ENCODE peak calls at places on chromosomes 2 and 18, in nine cellular contexts. One of them, this sample, is unnamed.

GRCh38 chr2:133333189-133333588 is 235.1 kb downstream of the NCKAP5 start:
- DNase-seq in upper lobe of right lung: no peak
- DNase-seq in GM23248: peak
- DNase-seq in NCI-H446 treated with DMSO at 0.1 percent for 48 hours: no peak
- DNase-seq in left cardiac atrium: no peak
- DNase-seq in Ammon's horn: no peak
- DNase-seq in HTR-8/SVneo: no peak
- DNase-seq in stimulated activated CD4-positive, alpha-beta T cell treated with anti-CD3 and anti-CD28 coated beads, Interleukin-1b, Interleukin-23, amount 100 ng/mL, for 48 hours: no peak
- DNase-seq in T-helper 1 cell: no peak
- DNase-seq in this sample: peak

GRCh38 chr2:156099382-156099781 is 233.1 kb downstream of the NR4A2 start:
- DNase-seq in T-helper 1 cell: no peak
- DNase-seq in Ammon's horn: no peak
- DNase-seq in upper lobe of right lung: no peak
- DNase-seq in left cardiac atrium: no peak
- DNase-seq in NCI-H446 treated with DMSO at 0.1 percent for 48 hours: no peak
- DNase-seq in stimulated activated CD4-positive, alpha-beta T cell treated with anti-CD3 and anti-CD28 coated beads, Interleukin-1b, Interleukin-23, amount 100 ng/mL, for 48 hours: no peak
- DNase-seq in GM23248: no peak
- DNase-seq in HTR-8/SVneo: no peak
- DNase-seq in this sample: no peak

GRCh38 chr2:31031132-31031706 is 107.0 kb downstream of the GALNT14 start:
- DNase-seq in upper lobe of right lung: no peak
- DNase-seq in HTR-8/SVneo: no peak
- DNase-seq in Ammon's horn: no peak
- DNase-seq in GM23248: no peak
- DNase-seq in stimulated activated CD4-positive, alpha-beta T cell treated with anti-CD3 and anti-CD28 coated beads, Interleukin-1b, Interleukin-23, amount 100 ng/mL, for 48 hours: no peak
- DNase-seq in NCI-H446 treated with DMSO at 0.1 percent for 48 hours: no peak
- DNase-seq in T-helper 1 cell: no peak
- DNase-seq in left cardiac atrium: no peak
- DNase-seq in this sample: no peak

GRCh38 chr2:196653843-196654242 is 14.3 kb downstream of the CCDC150 start:
- DNase-seq in Ammon's horn: no peak
- DNase-seq in NCI-H446 treated with DMSO at 0.1 percent for 48 hours: no peak
- DNase-seq in stimulated activated CD4-positive, alpha-beta T cell treated with anti-CD3 and anti-CD28 coated beads, Interleukin-1b, Interleukin-23, amount 100 ng/mL, for 48 hours: no peak
- DNase-seq in GM23248: no peak
- DNase-seq in HTR-8/SVneo: no peak
- DNase-seq in left cardiac atrium: no peak
- DNase-seq in upper lobe of right lung: no peak
- DNase-seq in T-helper 1 cell: no peak
- DNase-seq in this sample: no peak

GRCh38 chr18:35953688-35954087 is 18.8 kb upstream of the RMP24 start:
- DNase-seq in left cardiac atrium: no peak
- DNase-seq in T-helper 1 cell: no peak
- DNase-seq in upper lobe of right lung: no peak
- DNase-seq in stimulated activated CD4-positive, alpha-beta T cell treated with anti-CD3 and anti-CD28 coated beads, Interleukin-1b, Interleukin-23, amount 100 ng/mL, for 48 hours: no peak
- DNase-seq in Ammon's horn: no peak
- DNase-seq in HTR-8/SVneo: no peak
- DNase-seq in GM23248: no peak
- DNase-seq in NCI-H446 treated with DMSO at 0.1 percent for 48 hours: no peak
- DNase-seq in this sample: no peak

GRCh38 chr2:174667461-174667860 is 69.9 kb upstream of the WIPF1 start:
- DNase-seq in GM23248: peak
- DNase-seq in NCI-H446 treated with DMSO at 0.1 percent for 48 hours: no peak
- DNase-seq in left cardiac atrium: no peak
- DNase-seq in upper lobe of right lung: no peak
- DNase-seq in stimulated activated CD4-positive, alpha-beta T cell treated with anti-CD3 and anti-CD28 coated beads, Interleukin-1b, Interleukin-23, amount 100 ng/mL, for 48 hours: no peak
- DNase-seq in Ammon's horn: no peak
- DNase-seq in HTR-8/SVneo: no peak
- DNase-seq in T-helper 1 cell: no peak
- DNase-seq in this sample: no peak

GRCh38 chr2:239826786-239827510 is 198.2 kb downstream of the NDUFA10 start:
- DNase-seq in GM23248: no peak
- DNase-seq in Ammon's horn: no peak
- DNase-seq in HTR-8/SVneo: no peak
- DNase-seq in T-helper 1 cell: no peak
- DNase-seq in stimulated activated CD4-positive, alpha-beta T cell treated with anti-CD3 and anti-CD28 coated beads, Interleukin-1b, Interleukin-23, amount 100 ng/mL, for 48 hours: no peak
- DNase-seq in left cardiac atrium: no peak
- DNase-seq in NCI-H446 treated with DMSO at 0.1 percent for 48 hours: no peak
- DNase-seq in upper lobe of right lung: peak
- DNase-seq in this sample: no peak

GRCh38 chr2:232504438-232504837 is 15.8 kb upstream of the PRSS56 start:
- DNase-seq in left cardiac atrium: no peak
- DNase-seq in T-helper 1 cell: no peak
- DNase-seq in GM23248: no peak
- DNase-seq in NCI-H446 treated with DMSO at 0.1 percent for 48 hours: no peak
- DNase-seq in stimulated activated CD4-positive, alpha-beta T cell treated with anti-CD3 and anti-CD28 coated beads, Interleukin-1b, Interleukin-23, amount 100 ng/mL, for 48 hours: no peak
- DNase-seq in Ammon's horn: no peak
- DNase-seq in upper lobe of right lung: no peak
- DNase-seq in HTR-8/SVneo: no peak
- DNase-seq in this sample: no peak

GRCh38 chr18:27017901-27018500 is 152.5 kb upstream of the AQP4 start:
- DNase-seq in GM23248: peak
- DNase-seq in Ammon's horn: peak
- DNase-seq in NCI-H446 treated with DMSO at 0.1 percent for 48 hours: no peak
- DNase-seq in left cardiac atrium: no peak
- DNase-seq in stimulated activated CD4-positive, alpha-beta T cell treated with anti-CD3 and anti-CD28 coated beads, Interleukin-1b, Interleukin-23, amount 100 ng/mL, for 48 hours: no peak
- DNase-seq in HTR-8/SVneo: no peak
- DNase-seq in T-helper 1 cell: no peak
- DNase-seq in upper lobe of right lung: no peak
- DNase-seq in this sample: peak

GRCh38 chr2:37358466-37358865 is 14.0 kb downstream of the QPCT start:
- DNase-seq in left cardiac atrium: no peak
- DNase-seq in HTR-8/SVneo: no peak
- DNase-seq in NCI-H446 treated with DMSO at 0.1 percent for 48 hours: no peak
- DNase-seq in upper lobe of right lung: no peak
- DNase-seq in Ammon's horn: no peak
- DNase-seq in GM23248: no peak
- DNase-seq in T-helper 1 cell: no peak
- DNase-seq in stimulated activated CD4-positive, alpha-beta T cell treated with anti-CD3 and anti-CD28 coated beads, Interleukin-1b, Interleukin-23, amount 100 ng/mL, for 48 hours: no peak
- DNase-seq in this sample: no peak

GRCh38 chr18:2050016-2050415 is 521.3 kb downstream of the METTL4 start:
- DNase-seq in left cardiac atrium: no peak
- DNase-seq in Ammon's horn: no peak
- DNase-seq in T-helper 1 cell: no peak
- DNase-seq in stimulated activated CD4-positive, alpha-beta T cell treated with anti-CD3 and anti-CD28 coated beads, Interleukin-1b, Interleukin-23, amount 100 ng/mL, for 48 hours: no peak
- DNase-seq in NCI-H446 treated with DMSO at 0.1 percent for 48 hours: no peak
- DNase-seq in GM23248: no peak
- DNase-seq in upper lobe of right lung: no peak
- DNase-seq in HTR-8/SVneo: no peak
- DNase-seq in this sample: peak

GRCh38 chr2:86221066-86221684 is 21.9 kb downstream of the MRPL35 start:
- DNase-seq in left cardiac atrium: peak
- DNase-seq in upper lobe of right lung: no peak
- DNase-seq in NCI-H446 treated with DMSO at 0.1 percent for 48 hours: peak
- DNase-seq in T-helper 1 cell: no peak
- DNase-seq in stimulated activated CD4-positive, alpha-beta T cell treated with anti-CD3 and anti-CD28 coated beads, Interleukin-1b, Interleukin-23, amount 100 ng/mL, for 48 hours: peak
- DNase-seq in GM23248: peak
- DNase-seq in Ammon's horn: peak
- DNase-seq in HTR-8/SVneo: peak
- DNase-seq in this sample: peak

GRCh38 chr2:200757414-200757813 is 54.3 kb upstream of the BZW1 start:
- DNase-seq in GM23248: no peak
- DNase-seq in T-helper 1 cell: no peak
- DNase-seq in left cardiac atrium: no peak
- DNase-seq in HTR-8/SVneo: no peak
- DNase-seq in NCI-H446 treated with DMSO at 0.1 percent for 48 hours: no peak
- DNase-seq in upper lobe of right lung: no peak
- DNase-seq in Ammon's horn: no peak
- DNase-seq in stimulated activated CD4-positive, alpha-beta T cell treated with anti-CD3 and anti-CD28 coated beads, Interleukin-1b, Interleukin-23, amount 100 ng/mL, for 48 hours: no peak
- DNase-seq in this sample: no peak

GRCh38 chr2:240585101-240585500 is 1.4 kb upstream of the CAPN10 start:
- DNase-seq in T-helper 1 cell: no peak
- DNase-seq in left cardiac atrium: peak
- DNase-seq in Ammon's horn: no peak
- DNase-seq in NCI-H446 treated with DMSO at 0.1 percent for 48 hours: no peak
- DNase-seq in upper lobe of right lung: peak
- DNase-seq in HTR-8/SVneo: no peak
- DNase-seq in GM23248: peak
- DNase-seq in stimulated activated CD4-positive, alpha-beta T cell treated with anti-CD3 and anti-CD28 coated beads, Interleukin-1b, Interleukin-23, amount 100 ng/mL, for 48 hours: no peak
- DNase-seq in this sample: no peak

GRCh38 chr18:13725566-13726227 is 661 bp downstream of the FAM210A start:
- DNase-seq in GM23248: peak
- DNase-seq in NCI-H446 treated with DMSO at 0.1 percent for 48 hours: no peak
- DNase-seq in left cardiac atrium: no peak
- DNase-seq in T-helper 1 cell: no peak
- DNase-seq in HTR-8/SVneo: no peak
- DNase-seq in upper lobe of right lung: no peak
- DNase-seq in Ammon's horn: peak
- DNase-seq in stimulated activated CD4-positive, alpha-beta T cell treated with anti-CD3 and anti-CD28 coated beads, Interleukin-1b, Interleukin-23, amount 100 ng/mL, for 48 hours: no peak
- DNase-seq in this sample: peak

GRCh38 chr2:228426502-228427216 is 245.2 kb upstream of the SPHKAP start:
- DNase-seq in NCI-H446 treated with DMSO at 0.1 percent for 48 hours: no peak
- DNase-seq in GM23248: no peak
- DNase-seq in upper lobe of right lung: no peak
- DNase-seq in Ammon's horn: no peak
- DNase-seq in stimulated activated CD4-positive, alpha-beta T cell treated with anti-CD3 and anti-CD28 coated beads, Interleukin-1b, Interleukin-23, amount 100 ng/mL, for 48 hours: no peak
- DNase-seq in left cardiac atrium: no peak
- DNase-seq in HTR-8/SVneo: no peak
- DNase-seq in T-helper 1 cell: no peak
- DNase-seq in this sample: no peak

GRCh38 chr18:3186678-3187658 is 32.8 kb downstream of the MYOM1 start:
- DNase-seq in upper lobe of right lung: no peak
- DNase-seq in NCI-H446 treated with DMSO at 0.1 percent for 48 hours: no peak
- DNase-seq in stimulated activated CD4-positive, alpha-beta T cell treated with anti-CD3 and anti-CD28 coated beads, Interleukin-1b, Interleukin-23, amount 100 ng/mL, for 48 hours: no peak
- DNase-seq in Ammon's horn: no peak
- DNase-seq in HTR-8/SVneo: no peak
- DNase-seq in GM23248: no peak
- DNase-seq in T-helper 1 cell: no peak
- DNase-seq in left cardiac atrium: peak
- DNase-seq in this sample: no peak

GRCh38 chr2:105114551-105114950 is 76.7 kb downstream of the MRPS9 start:
- DNase-seq in stimulated activated CD4-positive, alpha-beta T cell treated with anti-CD3 and anti-CD28 coated beads, Interleukin-1b, Interleukin-23, amount 100 ng/mL, for 48 hours: no peak
- DNase-seq in left cardiac atrium: no peak
- DNase-seq in T-helper 1 cell: no peak
- DNase-seq in NCI-H446 treated with DMSO at 0.1 percent for 48 hours: peak
- DNase-seq in GM23248: peak
- DNase-seq in HTR-8/SVneo: peak
- DNase-seq in upper lobe of right lung: no peak
- DNase-seq in Ammon's horn: peak
- DNase-seq in this sample: peak

GRCh38 chr2:109466674-109467575 is 146.8 kb downstream of the SEPTIN10 start:
- DNase-seq in GM23248: peak
- DNase-seq in upper lobe of right lung: peak
- DNase-seq in Ammon's horn: peak
- DNase-seq in stimulated activated CD4-positive, alpha-beta T cell treated with anti-CD3 and anti-CD28 coated beads, Interleukin-1b, Interleukin-23, amount 100 ng/mL, for 48 hours: no peak
- DNase-seq in T-helper 1 cell: no peak
- DNase-seq in NCI-H446 treated with DMSO at 0.1 percent for 48 hours: no peak
- DNase-seq in left cardiac atrium: no peak
- DNase-seq in HTR-8/SVneo: no peak
- DNase-seq in this sample: peak

GRCh38 chr18:50093366-50093765 is 101.6 kb downstream of the MYO5B start:
- DNase-seq in left cardiac atrium: no peak
- DNase-seq in HTR-8/SVneo: no peak
- DNase-seq in T-helper 1 cell: no peak
- DNase-seq in stimulated activated CD4-positive, alpha-beta T cell treated with anti-CD3 and anti-CD28 coated beads, Interleukin-1b, Interleukin-23, amount 100 ng/mL, for 48 hours: no peak
- DNase-seq in Ammon's horn: no peak
- DNase-seq in NCI-H446 treated with DMSO at 0.1 percent for 48 hours: no peak
- DNase-seq in GM23248: no peak
- DNase-seq in upper lobe of right lung: no peak
- DNase-seq in this sample: no peak

GRCh38 chr2:219160186-219161017 is at the start of gene NHEJ1:
- DNase-seq in T-helper 1 cell: peak
- DNase-seq in GM23248: peak
- DNase-seq in HTR-8/SVneo: peak
- DNase-seq in Ammon's horn: peak
- DNase-seq in stimulated activated CD4-positive, alpha-beta T cell treated with anti-CD3 and anti-CD28 coated beads, Interleukin-1b, Interleukin-23, amount 100 ng/mL, for 48 hours: peak
- DNase-seq in upper lobe of right lung: peak
- DNase-seq in left cardiac atrium: peak
- DNase-seq in NCI-H446 treated with DMSO at 0.1 percent for 48 hours: peak
- DNase-seq in this sample: peak

GRCh38 chr2:66440692-66441091 is 5.8 kb downstream of the MEIS1 start:
- DNase-seq in T-helper 1 cell: no peak
- DNase-seq in stimulated activated CD4-positive, alpha-beta T cell treated with anti-CD3 and anti-CD28 coated beads, Interleukin-1b, Interleukin-23, amount 100 ng/mL, for 48 hours: no peak
- DNase-seq in GM23248: peak
- DNase-seq in NCI-H446 treated with DMSO at 0.1 percent for 48 hours: no peak
- DNase-seq in Ammon's horn: no peak
- DNase-seq in upper lobe of right lung: no peak
- DNase-seq in HTR-8/SVneo: no peak
- DNase-seq in left cardiac atrium: peak
- DNase-seq in this sample: no peak

GRCh38 chr2:49286726-49287125 is 132.4 kb upstream of the FSHR start:
- DNase-seq in GM23248: no peak
- DNase-seq in NCI-H446 treated with DMSO at 0.1 percent for 48 hours: no peak
- DNase-seq in T-helper 1 cell: no peak
- DNase-seq in Ammon's horn: no peak
- DNase-seq in HTR-8/SVneo: no peak
- DNase-seq in upper lobe of right lung: no peak
- DNase-seq in stimulated activated CD4-positive, alpha-beta T cell treated with anti-CD3 and anti-CD28 coated beads, Interleukin-1b, Interleukin-23, amount 100 ng/mL, for 48 hours: no peak
- DNase-seq in left cardiac atrium: no peak
- DNase-seq in this sample: no peak

GRCh38 chr18:9516437-9517064 is 41.2 kb downstream of the RALBP1 start:
- DNase-seq in left cardiac atrium: no peak
- DNase-seq in GM23248: peak
- DNase-seq in Ammon's horn: peak
- DNase-seq in stimulated activated CD4-positive, alpha-beta T cell treated with anti-CD3 and anti-CD28 coated beads, Interleukin-1b, Interleukin-23, amount 100 ng/mL, for 48 hours: no peak
- DNase-seq in NCI-H446 treated with DMSO at 0.1 percent for 48 hours: peak
- DNase-seq in upper lobe of right lung: no peak
- DNase-seq in T-helper 1 cell: no peak
- DNase-seq in HTR-8/SVneo: peak
- DNase-seq in this sample: peak

GRCh38 chr2:48727560-48727959 is 28.0 kb downstream of the LHCGR start:
- DNase-seq in upper lobe of right lung: no peak
- DNase-seq in HTR-8/SVneo: no peak
- DNase-seq in GM23248: no peak
- DNase-seq in stimulated activated CD4-positive, alpha-beta T cell treated with anti-CD3 and anti-CD28 coated beads, Interleukin-1b, Interleukin-23, amount 100 ng/mL, for 48 hours: no peak
- DNase-seq in Ammon's horn: no peak
- DNase-seq in T-helper 1 cell: no peak
- DNase-seq in left cardiac atrium: no peak
- DNase-seq in NCI-H446 treated with DMSO at 0.1 percent for 48 hours: no peak
- DNase-seq in this sample: peak